ENCODE peak calls at places on chromosome 11, in eight cellular contexts. D is spleen, W is keratinocyte, H is A549, F is MM.1S, U is HFF-Myc, S is coronary artery, N is mucosa of descending colon. M is an unnamed sample.
A peak's percentile ranks its signal among the peaks of the same experiment; 100 is the strongest.

GRCh38 chr11:2304156-2305139 is 2.6 kb downstream of the TSPAN32 start:
- DNase-seq in D (peak; percentile 76), W (no peak), H (no peak), F (no peak), U (no peak), S (peak; percentile 73), N (no peak), M (no peak)

GRCh38 chr11:104120493-104121200 is 43.3 kb downstream of the PDGFD start:
- DNase-seq in D (no peak), W (no peak), H (no peak), F (no peak), U (no peak), S (no peak), N (no peak), M (no peak)

GRCh38 chr11:128503231-128503991 is 83.9 kb downstream of the ETS1 start:
- DNase-seq in D (no peak), W (peak; percentile 75), H (no peak), F (no peak), U (peak; percentile 99), S (no peak), N (no peak), M (peak; percentile 98)

GRCh38 chr11:134363592-134363991 is 31.8 kb downstream of the GLB1L2 start:
- DNase-seq in D (peak; percentile 49), W (no peak), H (no peak), F (no peak), U (no peak), S (no peak), N (no peak), M (no peak)

GRCh38 chr11:130001491-130002351 is 914 bp downstream of the PRDM10 start:
- DNase-seq in D (no peak), W (no peak), H (peak; percentile 24), F (peak; percentile 33), U (no peak), S (peak; percentile 76), N (no peak), M (peak; percentile 38)

GRCh38 chr11:69014084-69014935 is 1.3 kb upstream of the MRGPRF start:
- DNase-seq in D (peak; percentile 75), W (no peak), H (no peak), F (no peak), U (no peak), S (no peak), N (peak; percentile 72), M (no peak)

GRCh38 chr11:118924591-118925585 is 838 bp downstream of the BCL9L start:
- DNase-seq in D (peak; percentile 92), W (no peak), H (no peak), F (peak; percentile 42), U (no peak), S (no peak), N (peak; percentile 77), M (peak; percentile 28)

GRCh38 chr11:120212926-120213325 is 2.1 kb downstream of the OAF start:
- DNase-seq in D (no peak), W (no peak), H (no peak), F (no peak), U (no peak), S (no peak), N (peak; percentile 62), M (no peak)

GRCh38 chr11:112697371-112697770 is 263.8 kb upstream of the NCAM1 start:
- DNase-seq in D (no peak), W (no peak), H (no peak), F (no peak), U (no peak), S (no peak), N (no peak), M (no peak)

GRCh38 chr11:304061-304506 is 3.5 kb upstream of the IFITM2 start:
- DNase-seq in D (peak; percentile 84), W (no peak), H (no peak), F (no peak), U (no peak), S (no peak), N (peak; percentile 65), M (no peak)

GRCh38 chr11:73237471-73238290 is 19.6 kb downstream of the P2RY2 start:
- DNase-seq in D (peak; percentile 71), W (no peak), H (no peak), F (no peak), U (peak; percentile 19), S (no peak), N (no peak), M (peak; percentile 58)

GRCh38 chr11:42727879-42728278 is 583.9 kb upstream of the API5 start:
- DNase-seq in D (no peak), W (no peak), H (no peak), F (no peak), U (no peak), S (no peak), N (no peak), M (no peak)

GRCh38 chr11:116605543-116605942 is 167.2 kb downstream of the BUD13 start:
- DNase-seq in D (no peak), W (peak; percentile 15), H (no peak), F (peak; percentile 55), U (peak; percentile 1), S (peak; percentile 41), N (no peak), M (peak; percentile 6)

GRCh38 chr11:94666792-94667721 is 99.9 kb downstream of the PIWIL4 start:
- DNase-seq in D (no peak), W (no peak), H (no peak), F (no peak), U (no peak), S (no peak), N (no peak), M (no peak)

GRCh38 chr11:111370270-111370901 is 8.7 kb downstream of the POU2AF1 start:
- DNase-seq in D (no peak), W (no peak), H (no peak), F (no peak), U (no peak), S (no peak), N (no peak), M (no peak)

GRCh38 chr11:126512251-126512650 is 156.8 kb downstream of the ST3GAL4 start:
- DNase-seq in D (peak; percentile 62), W (no peak), H (no peak), F (no peak), U (no peak), S (no peak), N (no peak), M (no peak)

GRCh38 chr11:73404048-73404447 is 27.8 kb downstream of the RELT start:
- DNase-seq in D (peak; percentile 77), W (no peak), H (peak; percentile 59), F (no peak), U (no peak), S (peak; percentile 72), N (no peak), M (peak; percentile 53)

GRCh38 chr11:6404341-6405038 is 14.2 kb downstream of the SMPD1 start:
- DNase-seq in D (no peak), W (no peak), H (no peak), F (no peak), U (no peak), S (no peak), N (no peak), M (peak; percentile 25)
- H3K4me3 ChIP-seq in D (no peak overlapping the region), W (no peak overlapping the region), H (no peak overlapping the region), F (no peak overlapping the region), U (no peak overlapping the region), S (no peak overlapping the region), N (no peak overlapping the region), M (no peak overlapping the region)

GRCh38 chr11:64185323-64186204 is at the start of gene STIP1:
- DNase-seq in D (peak; percentile 100), W (peak; percentile 99), H (peak; percentile 99), F (peak; percentile 100), U (peak; percentile 100), S (peak; percentile 100), N (peak; percentile 99), M (peak; percentile 100)
- TF ChIP-seq CTCF in D (peak; percentile 49), W (peak; percentile 34), H (no peak), F (peak; percentile 38), U (peak; percentile 18), S (no peak), N (peak; percentile 23), M (peak; percentile 41)

GRCh38 chr11:64990222-64990918 is 6.4 kb downstream of the BATF2 start:
- DNase-seq in D (peak; percentile 83), W (no peak), H (no peak), F (no peak), U (no peak), S (no peak), N (no peak), M (peak; percentile 4)
- H3K4me3 ChIP-seq in D (peak overlapping the region; percentile 27), W (no peak overlapping the region), H (no peak overlapping the region), F (no peak overlapping the region), U (no peak overlapping the region), S (peak overlapping the region; percentile 20), N (no peak overlapping the region), M (no peak overlapping the region)

GRCh38 chr11:64245797-64246623 is 733 bp downstream of the PPP1R14B start:
- DNase-seq in D (peak; percentile 89), W (peak; percentile 99), H (peak; percentile 88), F (peak; percentile 55), U (no peak), S (peak; percentile 92), N (peak; percentile 89), M (peak; percentile 91)

GRCh38 chr11:64245401-64245796 is 1.3 kb downstream of the PPP1R14B start:
- DNase-seq in D (peak; percentile 90), W (no peak), H (no peak), F (peak; percentile 29), U (no peak), S (no peak), N (peak; percentile 85), M (no peak)

GRCh38 chr11:64248578-64248977 is 1.8 kb upstream of the PPP1R14B start:
- DNase-seq in D (no peak), W (no peak), H (no peak), F (no peak), U (no peak), S (no peak), N (peak; percentile 63), M (no peak)

GRCh38 chr11:64247729-64248531 is 1.2 kb upstream of the PPP1R14B start:
- DNase-seq in D (no peak), W (no peak), H (no peak), F (no peak), U (no peak), S (no peak), N (no peak), M (no peak)

GRCh38 chr11:64246874-64247728 is at the start of gene PPP1R14B:
- DNase-seq in D (peak; percentile 96), W (no peak), H (peak; percentile 84), F (peak; percentile 83), U (no peak), S (peak; percentile 93), N (peak; percentile 94), M (peak; percentile 86)
- TF ChIP-seq CTCF in D (peak; percentile 19), W (no peak), H (no peak), F (no peak), U (no peak), S (no peak), N (no peak), M (no peak)

GRCh38 chr11:123195182-123196059 is at the start of gene CLMP:
- DNase-seq in D (no peak), W (no peak), H (peak; percentile 35), F (no peak), U (no peak), S (no peak), N (no peak), M (peak; percentile 83)
- H3K4me3 ChIP-seq in D (peak within 1 kb of the TSS; percentile 45), W (peak within 1 kb of the TSS; percentile 61), H (peak within 1 kb of the TSS; percentile 81), F (no peak within 1 kb of the TSS), U (peak within 1 kb of the TSS; percentile 82), S (peak within 1 kb of the TSS; percentile 72), N (peak within 1 kb of the TSS; percentile 9), M (peak within 1 kb of the TSS; percentile 94)

DNA sequence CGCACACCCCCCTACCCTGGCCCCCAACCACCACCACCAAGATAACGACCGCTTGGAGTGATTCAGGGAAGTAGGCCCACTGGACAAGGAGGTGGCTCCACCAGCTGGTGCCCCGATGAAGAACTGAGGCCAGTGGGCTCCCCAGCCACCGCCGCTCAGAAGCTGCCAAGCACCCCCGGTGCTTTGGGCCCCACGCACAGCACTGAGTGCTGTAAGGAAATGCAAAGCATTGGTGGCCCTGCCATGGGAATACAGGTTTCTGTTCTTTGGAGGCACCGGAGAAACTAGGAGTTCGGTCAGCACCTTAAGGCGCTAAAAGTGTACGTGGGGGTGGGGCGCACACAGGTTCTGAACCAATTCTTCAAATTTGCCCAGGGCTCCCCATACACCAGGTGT is 664 bp upstream of the PRSS23 start:
- DNase-seq in D (no peak), W (no peak), H (no peak), F (no peak), U (no peak), S (no peak), N (peak; percentile 50), M (no peak)
- TF ChIP-seq CTCF in D (no peak), W (peak; percentile 12), H (peak; percentile 39), F (no peak), U (no peak), S (no peak), N (no peak), M (no peak)

M was measured in fibroblast of mammary gland.